ENCODE peak calls at places on chromosome 4, in ten cellular contexts. S is CD8-positive, alpha-beta T cell; Q is CD4-positive, alpha-beta T cell; K is endothelial cell; P is spleen; N is fibroblast of pulmonary artery; D is lower lobe of right lung; F is progenitor cell of endocrine pancreas; V is heart left ventricle; I is Peyer's patch. G is an unnamed sample.

GRCh38 chr4:105978684-105979296 is 83.5 kb downstream of the NPNT start:
- DNase-seq in K (no peak), D (no peak), Q (no peak), I (no peak), F (no peak), S (no peak), N (peak; percentile 80), V (no peak), P (no peak), G (no peak)

GRCh38 chr4:138392751-138393308 is 150.7 kb upstream of the SLC7A11 start:
- DNase-seq in Q (no peak), F (no peak), K (no peak), V (no peak), N (no peak), S (no peak), P (no peak), I (no peak), D (no peak), G (no peak)

GRCh38 chr4:173040200-173040599 is 128.4 kb upstream of the GALNT7 start:
- DNase-seq in F (no peak), D (no peak), P (no peak), S (no peak), K (no peak), I (no peak), V (no peak), Q (no peak), N (peak; percentile 54), G (no peak)

GRCh38 chr4:73257242-73257994 is 1.2 kb downstream of the ANKRD17 start:
- DNase-seq in S (peak; percentile 69), Q (peak; percentile 41), K (peak; percentile 65), I (peak; percentile 90), F (peak; percentile 19), P (peak; percentile 78), V (peak; percentile 72), N (peak; percentile 90), D (peak; percentile 69), G (peak; percentile 42)

GRCh38 chr4:14902337-14902736 is 99.9 kb upstream of the CPEB2 start:
- DNase-seq in N (no peak), F (no peak), P (no peak), V (no peak), S (no peak), D (no peak), I (no peak), Q (no peak), K (no peak), G (no peak)

GRCh38 chr4:3045500-3045850 is 28.9 kb downstream of the HTT-AS start:
- DNase-seq in N (peak; percentile 65), P (peak; percentile 94), I (peak; percentile 91), V (peak; percentile 82), F (no peak), Q (peak; percentile 49), D (peak; percentile 88), K (no peak), S (peak; percentile 72), G (no peak)

GRCh38 chr4:177964061-177964460 is 521.8 kb upstream of the AGA start:
- DNase-seq in V (no peak), S (no peak), K (no peak), N (no peak), D (no peak), Q (no peak), P (no peak), I (no peak), F (no peak), G (no peak)

GRCh38 chr4:3613980-3614730 is 81.9 kb upstream of the LRPAP1 start:
- DNase-seq in F (no peak), V (peak; percentile 56), K (no peak), Q (no peak), I (no peak), S (no peak), N (no peak), P (peak; percentile 72), D (no peak), G (no peak)

GRCh38 chr4:65635051-65635821 is 35.1 kb downstream of the EPHA5 start:
- DNase-seq in P (no peak), K (no peak), D (no peak), Q (no peak), S (no peak), N (no peak), V (no peak), F (no peak), I (no peak), G (no peak)

GRCh38 chr4:129322947-129323346 is 227.0 kb downstream of the C4orf33 start:
- DNase-seq in F (no peak), D (no peak), S (no peak), Q (no peak), V (no peak), P (no peak), K (no peak), N (no peak), I (no peak), G (no peak)

GRCh38 chr4:57103051-57103450 is 7.1 kb downstream of the IGFBP7 start:
- DNase-seq in S (no peak), Q (no peak), K (no peak), N (peak; percentile 73), V (peak; percentile 73), I (no peak), F (no peak), P (no peak), D (no peak), G (no peak)

GRCh38 chr4:74431113-74431826 is 13.7 kb upstream of the AREG start:
- DNase-seq in F (no peak), D (no peak), P (no peak), I (no peak), K (no peak), Q (no peak), S (no peak), V (no peak), N (peak; percentile 96), G (no peak)

GRCh38 chr4:74598611-74599325 is 153.8 kb downstream of the AREG start:
- DNase-seq in P (no peak), I (no peak), V (no peak), N (peak; percentile 79), S (no peak), D (no peak), F (no peak), K (no peak), Q (no peak), G (no peak)

DNA sequence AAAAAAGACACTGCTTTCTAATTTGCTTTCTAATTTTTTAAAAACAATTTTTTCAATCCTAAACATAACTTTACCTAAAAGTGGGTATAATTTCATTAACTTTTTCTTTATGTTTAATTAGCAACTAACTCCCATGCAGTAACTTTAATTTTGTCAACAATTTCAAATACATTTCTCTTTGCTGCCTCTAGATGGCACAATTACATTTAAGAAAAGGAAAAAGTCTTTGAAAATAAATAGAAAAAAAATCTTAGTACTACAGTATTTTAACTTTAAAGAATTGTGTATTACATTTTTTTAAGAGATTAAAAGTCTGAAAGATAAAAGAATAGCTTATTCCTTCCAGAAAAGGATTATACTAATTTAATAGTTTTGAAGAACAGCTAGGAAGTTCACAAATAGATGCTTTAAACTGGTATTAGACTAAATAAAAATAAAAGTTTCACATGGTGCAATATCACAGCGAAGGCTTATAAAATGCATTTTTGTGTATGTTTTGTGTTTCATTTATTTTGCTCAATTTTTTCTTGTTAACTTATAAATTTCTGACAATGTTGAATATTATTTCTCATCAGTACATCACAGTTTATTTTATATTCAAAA is 105.1 kb downstream of the ADGRA3 start:
- DNase-seq in N (peak; percentile 36), V (no peak), Q (no peak), I (no peak), K (no peak), F (no peak), P (no peak), D (no peak), S (no peak), G (no peak)
- TF ChIP-seq CTCF in N (peak; percentile 48), V (peak; percentile 44), Q (peak; percentile 67), I (no peak), K (peak; percentile 75), F (peak; percentile 75), P (peak; percentile 42), D (peak; percentile 61), S (peak; percentile 94), G (no peak)

DNA sequence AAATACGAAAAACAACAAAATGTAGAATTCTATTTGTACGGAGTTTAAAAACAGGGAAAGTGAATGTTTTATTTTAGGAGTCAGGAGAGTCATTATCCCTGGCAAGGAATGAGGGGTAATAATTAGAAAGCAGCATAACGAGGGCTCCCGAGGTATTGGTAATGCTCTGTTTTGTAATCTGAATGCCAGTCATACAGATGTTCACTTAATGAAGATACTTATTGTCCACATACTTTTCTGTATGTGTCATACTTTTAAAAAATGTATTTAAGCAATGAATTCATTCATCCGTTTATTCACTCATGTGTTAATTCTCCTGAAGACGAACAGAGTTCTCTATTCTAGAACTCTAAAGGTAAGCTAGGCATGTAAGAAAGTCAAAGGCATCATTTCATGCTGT is 87.8 kb upstream of the BMP2K start:
- DNase-seq in F (no peak), D (no peak), I (no peak), K (no peak), Q (no peak), V (no peak), P (no peak), N (no peak), S (no peak), G (no peak)
- TF ChIP-seq CTCF in F (no peak), D (no peak), I (no peak), K (no peak), Q (no peak), V (no peak), P (no peak), N (no peak), S (no peak), G (no peak)

GRCh38 chr4:26161030-26161824 is 159.6 kb upstream of the RBPJ start:
- DNase-seq in P (no peak), I (no peak), F (no peak), K (no peak), Q (no peak), S (no peak), N (no peak), D (no peak), V (no peak), G (no peak)
- TF ChIP-seq CTCF in P (no peak), I (no peak), F (peak; percentile 50), K (no peak), Q (no peak), S (no peak), N (peak; percentile 25), D (no peak), V (no peak), G (no peak)

GRCh38 chr4:6671648-6672047 is 22.0 kb upstream of the S100P start:
- DNase-seq in F (no peak), P (no peak), V (no peak), K (no peak), I (no peak), N (no peak), Q (no peak), S (no peak), D (no peak), G (no peak)

GRCh38 chr4:6673660-6674499 is 19.8 kb upstream of the S100P start:
- DNase-seq in I (peak; percentile 97), Q (peak; percentile 87), N (peak; percentile 96), D (peak; percentile 97), K (peak; percentile 92), F (peak; percentile 88), P (peak; percentile 99), V (peak; percentile 96), S (peak; percentile 93), G (peak; percentile 77)

GRCh38 chr4:6672131-6672530 is 21.5 kb upstream of the S100P start:
- DNase-seq in K (no peak), D (no peak), S (no peak), I (no peak), P (peak; percentile 75), Q (no peak), V (no peak), N (no peak), F (no peak), G (no peak)

GRCh38 chr4:6676722-6677558 is 16.7 kb upstream of the S100P start:
- DNase-seq in P (peak; percentile 70), D (no peak), I (no peak), Q (no peak), V (no peak), S (no peak), F (no peak), N (no peak), K (no peak), G (no peak)

GRCh38 chr4:6674500-6675149 is 19.1 kb upstream of the S100P start:
- DNase-seq in K (no peak), Q (peak; percentile 55), P (no peak), F (no peak), S (peak; percentile 70), V (no peak), N (peak; percentile 41), D (no peak), I (peak; percentile 80), G (peak; percentile 57)
- TF ChIP-seq CTCF in K (no peak), Q (peak; percentile 78), P (peak; percentile 54), F (peak; percentile 63), S (peak; percentile 76), V (no peak), N (peak; percentile 34), D (peak; percentile 41), I (peak; percentile 42), G (peak; percentile 72)